ENCODE peak calls at places on chromosomes 5 and 9, in four cellular contexts. C is glutamatergic neuron; P is stimulated activated CD4-positive, alpha-beta T cell treated with anti-CD3 and anti-CD28 coated beads, Interleukin-4, amount 100 ng/mL, for 4 hours; X is activated naive CD8-positive, alpha-beta T cell treated with anti-CD3 and anti-CD28 coated beads for 36 hours. B is an unnamed sample.

GRCh38 chr9:109014267-109015025 is 1.1 kb upstream of the CTNNAL1 start:
- DNase-seq in P (no peak), X (no peak), C (no peak), B (no peak)

GRCh38 chr5:108028411-108028810 is 353.5 kb downstream of the FBXL17 start:
- DNase-seq in P (no peak), C (no peak), X (no peak), B (no peak)

GRCh38 chr5:96259211-96259772 is 173.8 kb downstream of the PCSK1 start:
- DNase-seq in X (no peak), P (no peak), C (no peak), B (no peak)

GRCh38 chr5:97425511-97425910 is 242.5 kb upstream of the RIOK2 start:
- DNase-seq in X (no peak), P (no peak), C (no peak), B (no peak)

GRCh38 chr9:115882911-115883310 is 270.7 kb upstream of the PAPPA start:
- DNase-seq in P (no peak), X (no peak), C (no peak), B (no peak)

GRCh38 chr9:130633336-130634190 is 30.8 kb upstream of the PRDM12 start:
- DNase-seq in X (no peak), P (no peak), C (no peak), B (no peak)

GRCh38 chr5:135423158-135423925 is 23.8 kb downstream of the DCANP1 start:
- DNase-seq in C (no peak), P (no peak), X (no peak), B (no peak)

GRCh38 chr9:104300125-104300524 is 203.9 kb upstream of the OR13F1 start:
- DNase-seq in X (no peak), C (no peak), P (no peak), B (no peak)

GRCh38 chr5:34858798-34859197 is 19.8 kb downstream of the TTC23L start:
- DNase-seq in P (no peak), X (no peak), C (no peak), B (no peak)

GRCh38 chr5:75733767-75734166 is 16.5 kb upstream of the POC5 start:
- DNase-seq in C (no peak), X (no peak), P (no peak), B (no peak)

GRCh38 chr9:96495341-96495740 is 45.4 kb downstream of the HABP4 start:
- DNase-seq in P (no peak), X (no peak), C (no peak), B (no peak)

GRCh38 chr9:117783828-117784227 is 79.6 kb downstream of the TLR4 start:
- DNase-seq in C (no peak), P (no peak), X (peak), B (no peak)

GRCh38 chr5:11072556-11072955 is 311.5 kb upstream of the DAP start:
- DNase-seq in P (no peak), C (no peak), X (no peak), B (no peak)

GRCh38 chr9:27572566-27572917 is 739 bp downstream of the C9orf72 start:
- DNase-seq in C (peak), X (peak), P (no peak), B (peak)

GRCh38 chr5:72093231-72093630 is 14.0 kb upstream of the MAP1B start:
- DNase-seq in C (no peak), P (no peak), X (no peak), B (no peak)

GRCh38 chr5:37495668-37496067 is 116.5 kb downstream of the WDR70 start:
- DNase-seq in C (no peak), X (no peak), P (no peak), B (no peak)

GRCh38 chr9:127223810-127224177 is 40.8 kb upstream of the GARNL3 start:
- DNase-seq in C (no peak), X (no peak), P (no peak), B (no peak)

GRCh38 chr9:93587284-93587650 is 10.9 kb downstream of the PHF2 start:
- DNase-seq in P (no peak), C (no peak), X (no peak), B (no peak)

GRCh38 chr9:27518006-27518405 is 6.1 kb upstream of the IFNK start:
- DNase-seq in X (no peak), P (no peak), C (no peak), B (no peak)

GRCh38 chr5:168879929-168880328 is 300.8 kb upstream of the PANK3 start:
- DNase-seq in C (no peak), X (no peak), P (no peak), B (no peak)

GRCh38 chr9:92728831-92729734 is 35.5 kb downstream of the BICD2 start:
- DNase-seq in P (no peak), X (no peak), C (peak), B (no peak)

GRCh38 chr5:111530298-111530740 is 18.0 kb upstream of the STARD4 start:
- DNase-seq in X (peak), P (peak), C (no peak), B (peak)

GRCh38 chr5:132799392-132799791 is 13.7 kb upstream of the SOWAHA start:
- DNase-seq in C (no peak), X (no peak), P (no peak), B (no peak)